ENCODE peak calls at places on chromosomes 1 and 21, in four cellular contexts. S is psoas muscle, K is neural crest cell, P is astrocyte of the spinal cord. C is an unnamed sample.

GRCh38 chr1:22402336-22403053 is 49.2 kb upstream of the ZBTB40 start:
- DNase-seq in S (no peak), K (no peak), P (no peak), C (no peak)

GRCh38 chr1:50531027-50531426 is 107.8 kb upstream of the DMRTA2 start:
- DNase-seq in S (no peak), K (no peak), P (no peak), C (no peak)

GRCh38 chr1:167524651-167525050 is 6.3 kb upstream of the CD247 start:
- DNase-seq in S (no peak), K (no peak), P (no peak), C (no peak)

GRCh38 chr1:217135569-217135915 is 412.3 kb upstream of the ESRRG start:
- DNase-seq in S (peak), K (peak), P (peak), C (peak)

GRCh38 chr21:9737871-9738520 is 783.4 kb upstream of the TPTE start:
- DNase-seq in S (no peak), K (no peak), P (no peak), C (no peak)

GRCh38 chr1:15849775-15850449 is 2.4 kb downstream of the SPEN start:
- DNase-seq in S (no peak), K (peak), P (peak), C (no peak)

GRCh38 chr1:59076612-59077011 is 220.3 kb upstream of the FGGY start:
- DNase-seq in S (no peak), K (no peak), P (peak), C (no peak)

GRCh38 chr1:174746024-174746808 is 253.5 kb upstream of the CACYBP start:
- DNase-seq in S (no peak), K (no peak), P (no peak), C (no peak)

GRCh38 chr1:23417570-23417969 is 7.0 kb downstream of the TCEA3 start:
- DNase-seq in S (peak), K (no peak), P (no peak), C (no peak)

GRCh38 chr1:181391297-181391905 is 91.9 kb upstream of the CACNA1E start:
- DNase-seq in S (no peak), K (no peak), P (no peak), C (no peak)
- TF ChIP-seq CTCF in S (no peak), K (peak), P (no peak), C (no peak)

GRCh38 chr1:207035877-207036558 is 3.5 kb upstream of the C1orf116 start:
- DNase-seq in S (no peak), K (no peak), P (no peak), C (no peak)

GRCh38 chr1:207039380-207040180 is 7.0 kb upstream of the C1orf116 start:
- DNase-seq in S (no peak), K (no peak), P (no peak), C (no peak)

GRCh38 chr1:207034998-207035397 is 2.4 kb upstream of the C1orf116 start:
- DNase-seq in S (no peak), K (no peak), P (peak), C (no peak)

GRCh38 chr1:207034208-207034607 is 1.7 kb upstream of the C1orf116 start:
- DNase-seq in S (no peak), K (no peak), P (no peak), C (no peak)

GRCh38 chr1:207036865-207037264 is 4.3 kb upstream of the C1orf116 start:
- DNase-seq in S (no peak), K (no peak), P (no peak), C (no peak)
- TF ChIP-seq CTCF in S (no peak), K (no peak), P (no peak), C (no peak)

GRCh38 chr1:164534863-164535590 is 24.0 kb upstream of the PBX1 start:
- DNase-seq in S (no peak), K (no peak), P (no peak), C (no peak)
- TF ChIP-seq CTCF in S (no peak), K (peak), P (no peak), C (no peak)

GRCh38 chr1:63074321-63074720 is 248.0 kb upstream of the FOXD3 start:
- DNase-seq in S (no peak), K (no peak), P (no peak), C (no peak)

GRCh38 chr1:63069214-63069613 is 253.2 kb upstream of the FOXD3 start:
- DNase-seq in S (no peak), K (no peak), P (no peak), C (no peak)

GRCh38 chr1:63068626-63069025 is 253.7 kb upstream of the FOXD3 start:
- DNase-seq in S (no peak), K (no peak), P (no peak), C (no peak)

GRCh38 chr1:63073530-63074306 is 248.6 kb upstream of the FOXD3 start:
- DNase-seq in S (no peak), K (no peak), P (no peak), C (peak)
- TF ChIP-seq CTCF in S (no peak), K (no peak), P (peak), C (no peak)

GRCh38 chr21:39726133-39726532 is 18.9 kb upstream of the IGSF5 start:
- DNase-seq in S (no peak), K (no peak), P (no peak), C (no peak)
- TF ChIP-seq CTCF in S (no peak), K (peak), P (peak), C (no peak)

GRCh38 chr1:153395136-153395685 is 4.3 kb upstream of the S100A8 start:
- DNase-seq in S (peak), K (no peak), P (no peak), C (no peak)

GRCh38 chr1:153390938-153391710 is at the start of gene S100A8:
- DNase-seq in S (peak), K (no peak), P (no peak), C (no peak)

GRCh38 chr1:153394391-153394790 is 3.5 kb upstream of the S100A8 start:
- DNase-seq in S (no peak), K (no peak), P (no peak), C (no peak)

GRCh38 chr1:153393926-153394325 is 3.1 kb upstream of the S100A8 start:
- DNase-seq in S (no peak), K (no peak), P (no peak), C (no peak)

DNA sequence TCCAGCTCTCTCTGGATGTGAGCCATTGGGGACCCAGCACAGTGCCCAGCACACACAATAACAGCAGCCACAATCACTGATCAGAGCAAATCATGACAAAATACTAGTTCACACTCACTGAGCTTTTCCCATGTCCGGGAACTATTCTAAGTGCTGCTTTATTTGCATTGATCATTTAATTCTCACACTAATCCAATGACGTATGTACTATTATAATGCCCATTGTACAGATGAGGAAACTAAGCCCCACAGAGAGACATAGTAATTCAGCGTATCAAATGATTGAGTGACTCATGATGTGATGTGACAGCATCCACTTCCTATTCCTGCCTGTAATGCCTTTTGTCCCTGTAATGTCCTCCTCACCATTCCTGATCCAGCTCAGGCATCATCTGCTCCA is 1.9 kb upstream of the S100A8 start:
- DNase-seq in S (no peak), K (no peak), P (no peak), C (no peak)
- TF ChIP-seq CTCF in S (no peak), K (no peak), P (no peak), C (no peak)

GRCh38 chr1:181416268-181416855 is 67.0 kb upstream of the CACNA1E start:
- DNase-seq in S (no peak), K (no peak), P (no peak), C (no peak)
- TF ChIP-seq CTCF in S (no peak), K (no peak), P (no peak), C (no peak)